ENCODE peak calls at places on chromosomes 13 and 19, in ten cellular contexts. W is WTC11, G is ascending aorta, C is cardiac fibroblast, N is HepG2, X is fibroblast of villous mesenchyme, U is GM13977, R is H9, E is neural crest cell, A is astrocyte. S is an unnamed sample.

GRCh38 chr13:75787249-75787940 is 151.3 kb downstream of the LMO7 start:
- DNase-seq in W (no peak), G (no peak), R (no peak), A (peak), E (no peak), X (peak), U (no peak), C (peak), N (no peak), S (no peak)

GRCh38 chr13:113305208-113305607 is 8.2 kb downstream of the LAMP1 start:
- DNase-seq in X (peak), N (no peak), E (no peak), R (no peak), W (no peak), A (peak), G (no peak), U (no peak), C (no peak), S (no peak)

GRCh38 chr19:8731428-8732169 is 10.2 kb downstream of the OR2Z1 start:
- DNase-seq in R (no peak), N (no peak), G (no peak), A (no peak), X (no peak), U (no peak), C (no peak), W (no peak), E (no peak), S (no peak)

GRCh38 chr13:51562011-51562671 is 22.1 kb upstream of the WDFY2 start:
- DNase-seq in C (no peak), W (no peak), U (peak), A (no peak), N (no peak), E (no peak), G (no peak), X (no peak), R (no peak), S (no peak)

GRCh38 chr13:110004814-110005213 is 218.4 kb upstream of the IRS2 start:
- DNase-seq in N (no peak), U (no peak), W (no peak), C (no peak), E (no peak), A (no peak), G (no peak), R (no peak), X (no peak), S (no peak)

GRCh38 chr19:47273313-47274070 is 1.2 kb upstream of the INAFM1 start:
- DNase-seq in G (peak), A (peak), C (peak), U (peak), W (peak), E (peak), X (peak), N (peak), R (peak), S (peak)

GRCh38 chr13:46405457-46405856 is 18.4 kb upstream of the RUBCNL start:
- DNase-seq in E (no peak), X (no peak), R (no peak), C (no peak), N (no peak), A (no peak), G (no peak), U (peak), W (no peak), S (no peak)

GRCh38 chr19:43429395-43429794 is 14.7 kb downstream of the TEX101 start:
- DNase-seq in A (no peak), U (no peak), G (no peak), W (no peak), X (no peak), C (no peak), E (no peak), N (no peak), R (no peak), S (no peak)

GRCh38 chr13:112968910-112969691 is at the start of gene MCF2L:
- DNase-seq in X (peak), W (no peak), C (peak), G (no peak), E (peak), N (peak), U (peak), R (peak), A (peak), S (peak)

GRCh38 chr13:114041493-114041892 is 67.6 kb upstream of the C13orf46 start:
- DNase-seq in W (no peak), G (no peak), R (no peak), N (no peak), U (no peak), E (no peak), C (no peak), A (no peak), X (no peak), S (no peak)

GRCh38 chr13:24023073-24023472 is 125.8 kb upstream of the C1QTNF9B start:
- DNase-seq in X (no peak), A (no peak), C (no peak), U (no peak), N (no peak), R (no peak), G (no peak), E (no peak), W (no peak), S (no peak)

GRCh38 chr13:108044929-108045328 is 170.4 kb downstream of the LIG4 start:
- DNase-seq in N (no peak), U (no peak), E (no peak), W (no peak), X (no peak), R (no peak), A (no peak), G (no peak), C (no peak), S (no peak)

GRCh38 chr13:111131048-111131447 is 15.9 kb downstream of the ARHGEF7 start:
- DNase-seq in N (no peak), C (no peak), W (no peak), E (no peak), X (no peak), U (no peak), A (no peak), R (no peak), G (no peak), S (no peak)
- TF ChIP-seq CTCF in N (no peak), C (no peak), W (no peak), E (no peak), X (no peak), U (no peak), A (no peak), R (no peak), G (no peak), S (no peak)

DNA sequence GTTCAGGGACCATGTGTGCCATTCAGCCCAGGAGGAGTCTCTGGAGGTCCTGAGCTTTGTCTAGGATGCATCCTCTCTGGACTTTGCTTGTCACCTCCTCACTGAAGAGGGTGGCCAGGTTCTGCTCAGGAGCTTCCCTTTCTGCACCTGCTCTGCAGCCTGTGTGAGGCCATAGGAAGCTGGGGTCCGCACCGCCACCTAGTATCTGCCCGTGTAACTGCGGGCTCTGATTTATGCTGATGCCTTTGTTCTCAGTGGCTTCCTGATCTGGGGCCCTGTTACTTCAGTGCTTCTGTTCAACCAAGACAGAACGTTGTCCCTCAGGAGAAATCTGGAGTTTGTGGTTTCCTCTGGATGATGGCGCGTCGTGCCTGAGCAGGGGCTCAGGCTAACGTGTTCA is 15.5 kb downstream of the ZNF610 start:
- DNase-seq in N (no peak), G (no peak), A (no peak), E (peak), R (peak), U (no peak), W (peak), C (no peak), X (no peak), S (no peak)
- TF ChIP-seq CTCF in N (peak), G (no peak), A (no peak), E (peak), R (peak), U (peak), W (peak), C (no peak), X (no peak), S (no peak)

DNA sequence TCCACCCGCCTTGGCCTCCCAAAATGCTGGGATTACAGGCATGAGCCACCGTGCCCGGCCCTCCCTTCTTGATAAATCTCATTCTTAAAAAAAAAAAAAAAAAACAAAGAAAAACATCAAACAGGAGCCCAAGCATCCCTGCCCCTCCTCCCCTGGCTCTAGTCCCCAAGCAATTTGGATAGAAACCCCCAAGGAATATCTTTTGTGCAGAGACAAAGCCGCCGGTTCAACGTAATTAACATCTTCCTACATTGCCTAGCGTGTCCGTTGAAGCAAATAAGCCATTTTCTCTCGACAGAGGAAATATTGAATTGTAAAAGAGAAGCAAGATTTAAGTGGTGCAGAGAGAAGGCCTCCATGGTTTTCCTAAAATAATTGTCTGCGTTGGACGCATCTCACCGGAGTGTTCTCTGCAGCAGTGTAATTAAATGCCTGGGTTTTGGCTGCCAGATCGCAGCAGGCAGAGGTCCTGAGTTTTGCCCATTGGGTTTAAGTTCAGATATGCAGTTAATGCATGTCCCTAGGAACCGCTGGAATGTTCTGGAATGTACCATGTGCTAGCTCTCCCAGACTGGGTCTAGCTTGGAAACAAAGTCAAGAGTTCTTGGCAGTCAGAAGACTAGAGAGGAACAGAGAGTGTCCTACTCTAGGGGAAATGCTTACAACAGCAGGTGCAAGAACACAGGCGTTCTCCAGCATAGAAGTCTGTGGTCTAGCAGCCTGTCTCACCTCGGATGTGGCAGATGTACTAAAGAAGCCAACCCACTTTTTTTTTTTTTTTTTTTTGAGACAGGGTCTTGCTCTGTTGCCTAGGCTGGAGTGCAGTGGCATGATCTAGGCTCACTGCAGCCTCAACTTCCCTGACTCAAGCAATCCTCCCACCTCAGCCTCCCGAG is 30.9 kb downstream of the PIN1 start:
- DNase-seq in E (no peak), W (no peak), N (no peak), R (no peak), U (no peak), C (no peak), X (no peak), G (no peak), A (no peak), S (no peak)
- TF ChIP-seq CTCF in E (no peak), W (no peak), N (no peak), R (no peak), U (no peak), C (no peak), X (no peak), G (no peak), A (no peak), S (no peak)

DNA sequence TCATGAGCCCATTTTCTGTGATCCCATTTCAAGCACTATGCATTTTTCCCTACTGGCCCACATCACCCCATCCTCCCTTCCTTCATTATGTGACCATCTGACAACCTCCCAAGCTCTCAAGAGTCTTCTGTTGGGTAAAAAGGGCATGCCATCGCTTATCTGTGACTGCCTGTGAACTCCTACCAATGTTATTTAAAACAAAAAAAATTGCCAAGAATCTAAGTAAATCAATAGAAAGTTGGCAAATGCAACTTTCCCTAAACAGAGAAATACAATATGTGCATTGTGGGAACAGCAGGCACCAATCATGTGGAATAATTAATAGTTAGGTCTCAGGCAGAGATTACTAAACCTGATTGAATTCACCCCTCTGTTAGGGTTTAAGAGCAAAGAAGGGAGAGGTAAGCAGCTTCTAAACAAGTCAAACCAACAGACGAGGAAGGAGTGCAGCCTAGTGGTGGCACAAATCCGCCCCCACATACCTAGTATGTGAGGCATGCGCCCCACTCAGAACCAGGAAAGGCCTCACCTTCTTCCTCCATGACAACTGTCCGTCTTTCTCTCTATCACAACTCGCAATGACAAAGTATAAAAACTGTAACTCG is 29.8 kb downstream of the DZIP1 start:
- DNase-seq in W (no peak), N (no peak), C (no peak), A (no peak), G (no peak), E (no peak), R (no peak), X (no peak), U (no peak), S (no peak)
- TF ChIP-seq CTCF in W (no peak), N (no peak), C (no peak), A (no peak), G (no peak), E (no peak), R (no peak), X (no peak), U (no peak), S (no peak)

GRCh38 chr19:35054626-35055025 is 13.1 kb downstream of the HPN start:
- DNase-seq in G (no peak), A (no peak), X (no peak), E (no peak), W (no peak), U (no peak), N (no peak), C (no peak), R (no peak), S (no peak)

GRCh38 chr19:35053667-35054293 is 12.3 kb downstream of the HPN start:
- DNase-seq in G (no peak), U (no peak), R (no peak), A (no peak), X (no peak), E (no peak), N (no peak), C (no peak), W (no peak), S (no peak)

GRCh38 chr19:35056513-35057063 is 15.1 kb downstream of the HPN start:
- DNase-seq in R (no peak), A (no peak), E (no peak), W (no peak), G (no peak), X (no peak), U (no peak), N (no peak), C (no peak), S (no peak)

GRCh38 chr19:35058370-35058769 is 16.8 kb downstream of the HPN start:
- DNase-seq in C (no peak), E (no peak), W (no peak), A (no peak), X (no peak), U (no peak), G (no peak), R (no peak), N (no peak), S (no peak)

GRCh38 chr19:35055715-35056179 is 14.2 kb downstream of the HPN start:
- DNase-seq in A (no peak), R (peak), W (peak), X (no peak), U (no peak), G (no peak), N (no peak), E (no peak), C (no peak), S (no peak)
- TF ChIP-seq CTCF in A (no peak), R (peak), W (peak), X (peak), U (peak), G (no peak), N (peak), E (no peak), C (no peak), S (peak)

GRCh38 chr13:29452773-29453574 is 142.5 kb downstream of the SLC7A1 start:
- DNase-seq in N (no peak), G (no peak), R (no peak), C (no peak), X (no peak), U (no peak), E (no peak), A (no peak), W (no peak), S (no peak)

GRCh38 chr13:29456419-29456818 is 139.1 kb downstream of the SLC7A1 start:
- DNase-seq in C (no peak), E (no peak), X (no peak), A (no peak), N (no peak), G (no peak), R (no peak), U (no peak), W (no peak), S (no peak)

GRCh38 chr13:29453657-29454056 is 141.8 kb downstream of the SLC7A1 start:
- DNase-seq in G (no peak), U (no peak), E (no peak), A (no peak), N (no peak), W (no peak), R (no peak), X (peak), C (peak), S (no peak)

GRCh38 chr13:29457299-29457698 is 138.2 kb downstream of the SLC7A1 start:
- DNase-seq in G (no peak), N (no peak), C (peak), E (no peak), U (no peak), R (no peak), A (peak), X (peak), W (no peak), S (no peak)

DNA sequence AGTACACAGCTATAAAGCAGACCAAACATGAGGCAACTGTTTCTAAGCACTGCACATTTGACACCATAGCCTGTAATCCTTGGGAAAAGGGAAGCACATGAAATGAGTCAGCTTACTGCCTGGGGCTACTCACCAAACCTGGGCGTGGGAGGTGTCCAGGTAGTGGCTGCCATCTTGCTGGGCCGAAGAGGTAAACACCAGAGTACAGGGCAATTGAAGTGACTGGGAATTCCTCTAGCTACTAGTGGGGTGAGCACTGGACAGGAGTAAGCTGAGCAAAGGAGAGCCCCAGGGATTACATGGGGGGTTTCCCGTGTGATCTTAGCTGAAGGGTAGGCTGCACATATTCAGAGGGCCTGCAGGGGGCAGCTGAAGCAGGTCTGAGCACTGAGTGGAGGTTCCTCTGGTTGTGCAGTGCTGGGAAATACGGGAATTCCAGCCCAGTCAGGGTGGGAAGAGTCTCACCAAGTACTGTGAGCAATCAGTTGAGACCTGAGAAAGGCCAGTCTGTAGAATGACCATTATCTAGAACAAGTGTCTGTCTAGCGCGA is 140.5 kb downstream of the SLC7A1 start:
- DNase-seq in N (peak), X (peak), C (peak), G (no peak), E (no peak), R (peak), U (peak), A (no peak), W (peak), S (no peak)
- TF ChIP-seq CTCF in N (peak), X (peak), C (peak), G (no peak), E (peak), R (peak), U (peak), A (peak), W (peak), S (no peak)

DNA sequence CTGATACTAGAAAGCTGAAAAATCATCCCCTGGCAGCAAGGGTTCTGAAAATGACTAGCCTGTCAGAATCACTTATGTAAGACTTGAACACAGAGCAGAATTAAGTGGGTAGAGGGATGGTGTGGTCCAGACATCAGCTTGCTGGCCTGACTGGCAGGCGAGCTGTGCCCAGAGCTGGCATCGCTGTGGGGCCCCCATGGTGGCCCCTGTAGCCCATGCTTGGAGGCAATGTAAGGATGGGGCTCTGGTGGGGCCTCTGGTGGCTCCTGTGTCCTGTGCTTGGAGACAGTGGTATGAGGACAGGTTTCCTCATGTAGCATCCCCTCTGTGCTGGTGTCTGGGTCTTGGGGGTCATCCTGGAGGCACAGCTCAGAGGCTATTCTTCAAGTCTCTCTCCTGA is 332.1 kb downstream of the SHISA2 start:
- DNase-seq in U (no peak), N (no peak), W (no peak), E (no peak), C (no peak), A (no peak), G (no peak), R (no peak), X (no peak), S (no peak)
- TF ChIP-seq CTCF in U (no peak), N (no peak), W (no peak), E (no peak), C (no peak), A (no peak), G (no peak), R (no peak), X (no peak), S (no peak)

GRCh38 chr19:29290853-29291252 is 77.9 kb upstream of the UQCRFS1 start:
- DNase-seq in N (no peak), C (no peak), R (no peak), A (no peak), G (no peak), E (no peak), U (no peak), W (peak), X (no peak), S (no peak)
- TF ChIP-seq CTCF in N (no peak), C (no peak), R (peak), A (no peak), G (no peak), E (no peak), U (no peak), W (no peak), X (no peak), S (no peak)

DNA sequence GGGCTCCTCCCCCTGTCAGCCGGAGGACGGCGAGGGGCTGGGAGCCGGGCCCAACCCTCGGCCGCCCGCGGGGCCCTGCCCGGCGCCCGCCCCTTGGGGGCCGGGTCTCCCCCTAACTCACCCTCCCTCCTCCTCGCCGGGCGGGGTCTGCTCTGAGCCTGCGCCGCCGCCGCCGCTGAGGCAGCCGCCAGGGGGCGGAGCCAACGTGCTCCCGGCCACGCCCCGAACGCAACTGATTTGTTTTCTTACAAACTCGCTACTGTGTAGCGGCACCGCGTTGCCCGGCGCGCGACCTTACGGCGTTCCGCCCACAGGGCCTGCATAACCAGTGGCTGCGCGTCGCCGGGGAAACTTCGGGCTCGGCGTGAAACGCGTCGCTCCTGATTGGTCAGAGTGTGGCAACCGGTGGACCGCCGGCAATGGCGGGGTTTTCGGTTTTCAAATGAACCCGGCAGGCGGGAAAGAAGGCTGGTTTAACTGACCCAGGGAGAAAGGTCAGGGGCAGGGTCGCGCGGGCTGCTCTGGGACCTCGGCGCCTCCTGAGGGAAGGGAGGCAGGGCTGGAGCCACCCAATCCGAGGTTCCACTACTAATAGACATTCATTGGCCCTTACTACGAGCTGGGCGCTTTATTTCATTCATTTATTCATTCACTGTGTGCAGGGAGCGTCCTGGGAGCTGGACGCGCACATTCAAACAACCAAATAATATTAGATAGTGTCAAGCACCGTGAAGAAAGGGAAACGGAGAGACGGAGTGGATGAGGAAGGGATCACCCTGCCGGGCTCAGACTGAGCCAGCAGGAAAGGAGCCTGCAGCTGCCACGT is at the start of gene CDKN2D:
- DNase-seq in A (peak), N (peak), X (peak), C (peak), R (peak), G (peak), E (peak), W (peak), U (peak), S (peak)
- TF ChIP-seq CTCF in A (no peak), N (peak), X (peak), C (no peak), R (peak), G (no peak), E (peak), W (no peak), U (no peak), S (peak)